ENCODE peak calls at places on chromosomes 12 and 14, in seven cellular contexts. One of them, this sample, is unnamed.

GRCh38 chr12:98418357-98419075 is 96.9 kb upstream of the TMPO start:
- DNase-seq in H1: no peak
- DNase-seq in H9: peak
- DNase-seq in IMR-90: peak
- DNase-seq in mesenchymal stem cell: peak
- DNase-seq in mesendoderm: peak
- DNase-seq in trophoblast cell: peak
- DNase-seq in this sample: no peak

GRCh38 chr14:103296007-103296406 is 38.0 kb upstream of the EIF5 start:
- DNase-seq in H1: no peak
- DNase-seq in H9: no peak
- DNase-seq in IMR-90: peak
- DNase-seq in mesenchymal stem cell: peak
- DNase-seq in mesendoderm: no peak
- DNase-seq in trophoblast cell: no peak
- DNase-seq in this sample: no peak

GRCh38 chr12:45989857-45990467 is 412 bp downstream of the SCAF11 start:
- DNase-seq in H1: peak
- DNase-seq in H9: peak
- DNase-seq in IMR-90: peak
- DNase-seq in mesenchymal stem cell: peak
- DNase-seq in mesendoderm: peak
- DNase-seq in trophoblast cell: peak
- DNase-seq in this sample: peak

GRCh38 chr12:64891629-64892028 is 67.2 kb downstream of the TBC1D30 start:
- DNase-seq in H1: no peak
- DNase-seq in H9: no peak
- DNase-seq in IMR-90: no peak
- DNase-seq in mesenchymal stem cell: no peak
- DNase-seq in mesendoderm: no peak
- DNase-seq in trophoblast cell: no peak
- DNase-seq in this sample: no peak

GRCh38 chr14:55427439-55427838 is 13.0 kb downstream of the TBPL2 start:
- DNase-seq in H1: no peak
- DNase-seq in H9: no peak
- DNase-seq in IMR-90: no peak
- DNase-seq in mesenchymal stem cell: no peak
- DNase-seq in mesendoderm: peak
- DNase-seq in trophoblast cell: peak
- DNase-seq in this sample: no peak

GRCh38 chr14:59362533-59362932 is 102.6 kb downstream of the GPR135 start:
- DNase-seq in H1: no peak
- DNase-seq in H9: no peak
- DNase-seq in IMR-90: peak
- DNase-seq in mesenchymal stem cell: peak
- DNase-seq in mesendoderm: no peak
- DNase-seq in trophoblast cell: no peak
- DNase-seq in this sample: no peak

GRCh38 chr12:57835366-57836288 is 10.9 kb downstream of the CTDSP2 start:
- DNase-seq in H1: no peak
- DNase-seq in H9: no peak
- DNase-seq in IMR-90: no peak
- DNase-seq in mesenchymal stem cell: no peak
- DNase-seq in mesendoderm: no peak
- DNase-seq in trophoblast cell: no peak
- DNase-seq in this sample: no peak

GRCh38 chr14:67172520-67172919 is 16.7 kb upstream of the GARIN2 start:
- DNase-seq in H1: no peak
- DNase-seq in H9: no peak
- DNase-seq in IMR-90: no peak
- DNase-seq in mesenchymal stem cell: no peak
- DNase-seq in mesendoderm: no peak
- DNase-seq in trophoblast cell: no peak
- DNase-seq in this sample: no peak

GRCh38 chr14:102184678-102185040 is 45.0 kb downstream of the WDR20 start:
- DNase-seq in H1: no peak
- DNase-seq in H9: no peak
- DNase-seq in IMR-90: no peak
- DNase-seq in mesenchymal stem cell: no peak
- DNase-seq in mesendoderm: no peak
- DNase-seq in trophoblast cell: no peak
- DNase-seq in this sample: peak

GRCh38 chr12:56629459-56630179 is 507 bp downstream of the BAZ2A start:
- DNase-seq in H1: peak
- DNase-seq in H9: no peak
- DNase-seq in IMR-90: no peak
- DNase-seq in mesenchymal stem cell: peak
- DNase-seq in mesendoderm: peak
- DNase-seq in trophoblast cell: no peak
- DNase-seq in this sample: no peak

GRCh38 chr12:112916270-112916669 is 9.5 kb downstream of the OAS1 start:
- DNase-seq in H1: no peak
- DNase-seq in H9: no peak
- DNase-seq in IMR-90: no peak
- DNase-seq in mesenchymal stem cell: no peak
- DNase-seq in mesendoderm: no peak
- DNase-seq in trophoblast cell: peak
- DNase-seq in this sample: no peak

GRCh38 chr14:34433957-34434356 is 28.1 kb downstream of the SPTSSA start:
- DNase-seq in H1: no peak
- DNase-seq in H9: no peak
- DNase-seq in IMR-90: no peak
- DNase-seq in mesenchymal stem cell: no peak
- DNase-seq in mesendoderm: no peak
- DNase-seq in trophoblast cell: no peak
- DNase-seq in this sample: no peak

GRCh38 chr12:45671254-45671653 is 58.3 kb upstream of the ARID2 start:
- DNase-seq in H1: no peak
- DNase-seq in H9: no peak
- DNase-seq in IMR-90: peak
- DNase-seq in mesenchymal stem cell: peak
- DNase-seq in mesendoderm: no peak
- DNase-seq in trophoblast cell: no peak
- DNase-seq in this sample: no peak

GRCh38 chr12:113157218-113157859 is 7.8 kb downstream of the CFAP73 start:
- DNase-seq in H1: no peak
- DNase-seq in H9: no peak
- DNase-seq in IMR-90: no peak
- DNase-seq in mesenchymal stem cell: no peak
- DNase-seq in mesendoderm: no peak
- DNase-seq in trophoblast cell: no peak
- DNase-seq in this sample: no peak

GRCh38 chr14:90510208-90510607 is 113.4 kb downstream of the CALM1 start:
- DNase-seq in H1: no peak
- DNase-seq in H9: peak
- DNase-seq in IMR-90: no peak
- DNase-seq in mesenchymal stem cell: no peak
- DNase-seq in mesendoderm: no peak
- DNase-seq in trophoblast cell: no peak
- DNase-seq in this sample: no peak

GRCh38 chr14:32939254-32940065 is 781 bp downstream of the NPAS3 start:
- DNase-seq in H1: peak
- DNase-seq in H9: peak
- DNase-seq in IMR-90: peak
- DNase-seq in mesenchymal stem cell: peak
- DNase-seq in mesendoderm: peak
- DNase-seq in trophoblast cell: peak
- DNase-seq in this sample: peak

GRCh38 chr12:104792570-104792969 is 165.5 kb downstream of the SLC41A2 start:
- DNase-seq in H1: no peak
- DNase-seq in H9: no peak
- DNase-seq in IMR-90: peak
- DNase-seq in mesenchymal stem cell: peak
- DNase-seq in mesendoderm: peak
- DNase-seq in trophoblast cell: no peak
- DNase-seq in this sample: no peak

GRCh38 chr14:35482994-35483515 is 50.9 kb upstream of the INSM2 start:
- DNase-seq in H1: no peak
- DNase-seq in H9: no peak
- DNase-seq in IMR-90: no peak
- DNase-seq in mesenchymal stem cell: no peak
- DNase-seq in mesendoderm: no peak
- DNase-seq in trophoblast cell: no peak
- DNase-seq in this sample: no peak

GRCh38 chr12:130806574-130806973 is 32.5 kb downstream of the STX2 start:
- DNase-seq in H1: no peak
- DNase-seq in H9: no peak
- DNase-seq in IMR-90: no peak
- DNase-seq in mesenchymal stem cell: no peak
- DNase-seq in mesendoderm: peak
- DNase-seq in trophoblast cell: no peak
- DNase-seq in this sample: no peak

GRCh38 chr12:47087088-47087688 is 7.4 kb upstream of the AMIGO2 start:
- DNase-seq in H1: no peak
- DNase-seq in H9: no peak
- DNase-seq in IMR-90: peak
- DNase-seq in mesenchymal stem cell: peak
- DNase-seq in mesendoderm: no peak
- DNase-seq in trophoblast cell: no peak
- DNase-seq in this sample: no peak
- H2AK5ac ChIP-seq in H1: no peak
- H2AK5ac ChIP-seq in H9: no peak
- H2AK5ac ChIP-seq in IMR-90: peak
- H2AK5ac ChIP-seq in mesenchymal stem cell: no peak
- H2AK5ac ChIP-seq in mesendoderm: no peak
- H2AK5ac ChIP-seq in trophoblast cell: no peak
- H2AK5ac ChIP-seq in this sample: no peak

DNA sequence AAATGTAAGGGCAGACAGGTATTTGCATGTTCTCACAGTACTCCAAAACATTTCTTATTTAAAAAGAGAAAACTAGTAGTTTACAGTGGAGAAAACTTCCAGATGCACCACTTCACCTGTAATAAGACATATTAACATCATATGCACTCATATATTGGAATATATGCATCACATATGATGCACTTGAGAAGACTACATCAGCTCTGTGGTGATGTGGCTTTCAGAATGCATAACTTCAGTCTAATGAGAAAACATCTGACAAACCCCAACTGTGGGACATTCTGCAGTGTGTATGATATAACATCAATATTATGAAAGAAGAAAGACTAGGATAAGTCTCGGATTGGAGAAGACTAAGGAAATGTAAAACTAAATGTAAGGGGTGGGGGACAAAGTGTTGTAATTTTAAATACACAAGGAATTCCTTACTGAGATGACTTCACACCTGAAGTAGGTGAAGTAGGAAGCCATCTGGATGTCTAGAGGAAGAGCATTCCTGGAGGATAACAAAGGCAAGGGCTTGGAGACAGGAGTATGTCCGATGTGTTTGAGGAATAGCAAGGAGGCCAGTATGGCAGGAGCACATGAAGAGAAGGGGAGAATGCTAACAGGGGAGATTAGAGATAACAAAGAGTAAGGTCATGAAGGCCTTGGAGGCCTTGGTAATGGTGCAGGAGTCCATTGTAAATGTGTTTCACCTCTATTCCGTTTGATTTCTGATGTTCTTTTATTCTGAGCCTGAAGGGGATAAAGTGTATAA is 49.0 kb downstream of the CNOT2 start:
- DNase-seq in H1: no peak
- DNase-seq in H9: no peak
- DNase-seq in IMR-90: no peak
- DNase-seq in mesenchymal stem cell: no peak
- DNase-seq in mesendoderm: peak
- DNase-seq in trophoblast cell: peak
- DNase-seq in this sample: no peak
- H3K23ac ChIP-seq in H1: no peak
- H3K23ac ChIP-seq in H9: no peak
- H3K23ac ChIP-seq in IMR-90: no peak
- H3K23ac ChIP-seq in mesenchymal stem cell: no peak
- H3K23ac ChIP-seq in mesendoderm: no peak
- H3K23ac ChIP-seq in trophoblast cell: no peak
- H3K23ac ChIP-seq in this sample: no peak

DNA sequence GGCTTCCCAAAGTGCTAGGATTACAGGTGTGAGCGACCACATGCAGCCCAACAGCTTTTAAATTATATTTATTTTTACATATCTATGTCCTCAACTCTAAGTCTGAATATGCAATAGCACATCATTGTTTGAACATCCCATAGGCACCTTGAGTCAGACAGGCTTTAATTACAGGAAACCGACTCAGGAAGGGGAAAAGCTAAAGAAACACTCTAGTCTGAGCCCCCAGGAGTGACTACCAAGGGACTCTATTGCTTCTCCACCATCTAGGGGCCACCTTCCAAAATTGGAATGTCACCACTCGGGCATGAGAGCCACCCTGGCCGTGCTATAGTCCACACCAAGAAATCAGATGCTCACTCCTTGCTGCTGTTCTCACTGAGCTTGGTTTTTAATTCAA is 14.0 kb upstream of the MFAP5 start:
- DNase-seq in H1: no peak
- DNase-seq in H9: no peak
- DNase-seq in IMR-90: no peak
- DNase-seq in mesenchymal stem cell: no peak
- DNase-seq in mesendoderm: no peak
- DNase-seq in trophoblast cell: no peak
- DNase-seq in this sample: no peak
- H2AK5ac ChIP-seq in H1: no peak
- H2AK5ac ChIP-seq in H9: no peak
- H2AK5ac ChIP-seq in IMR-90: no peak
- H2AK5ac ChIP-seq in mesenchymal stem cell: no peak
- H2AK5ac ChIP-seq in mesendoderm: no peak
- H2AK5ac ChIP-seq in trophoblast cell: peak
- H2AK5ac ChIP-seq in this sample: no peak

GRCh38 chr12:12217018-12217359 is 49.9 kb downstream of the LRP6 start:
- DNase-seq in H1: no peak
- DNase-seq in H9: no peak
- DNase-seq in IMR-90: no peak
- DNase-seq in mesenchymal stem cell: no peak
- DNase-seq in mesendoderm: no peak
- DNase-seq in trophoblast cell: no peak
- DNase-seq in this sample: no peak

GRCh38 chr12:12224240-12224940 is 42.5 kb downstream of the LRP6 start:
- DNase-seq in H1: no peak
- DNase-seq in H9: no peak
- DNase-seq in IMR-90: peak
- DNase-seq in mesenchymal stem cell: peak
- DNase-seq in mesendoderm: no peak
- DNase-seq in trophoblast cell: no peak
- DNase-seq in this sample: no peak

GRCh38 chr12:12216349-12217017 is 50.4 kb downstream of the LRP6 start:
- DNase-seq in H1: no peak
- DNase-seq in H9: no peak
- DNase-seq in IMR-90: peak
- DNase-seq in mesenchymal stem cell: no peak
- DNase-seq in mesendoderm: no peak
- DNase-seq in trophoblast cell: no peak
- DNase-seq in this sample: no peak

GRCh38 chr12:12221560-12221959 is 45.3 kb downstream of the LRP6 start:
- DNase-seq in H1: no peak
- DNase-seq in H9: no peak
- DNase-seq in IMR-90: no peak
- DNase-seq in mesenchymal stem cell: no peak
- DNase-seq in mesendoderm: no peak
- DNase-seq in trophoblast cell: no peak
- DNase-seq in this sample: no peak

GRCh38 chr12:12219664-12220063 is 47.2 kb downstream of the LRP6 start:
- DNase-seq in H1: no peak
- DNase-seq in H9: no peak
- DNase-seq in IMR-90: no peak
- DNase-seq in mesenchymal stem cell: no peak
- DNase-seq in mesendoderm: no peak
- DNase-seq in trophoblast cell: no peak
- DNase-seq in this sample: no peak
- H3K23ac ChIP-seq in H1: no peak
- H3K23ac ChIP-seq in H9: no peak
- H3K23ac ChIP-seq in IMR-90: no peak
- H3K23ac ChIP-seq in mesenchymal stem cell: no peak
- H3K23ac ChIP-seq in mesendoderm: no peak
- H3K23ac ChIP-seq in trophoblast cell: no peak
- H3K23ac ChIP-seq in this sample: no peak